ENCODE peak calls at places on chromosome 12, in six cellular contexts. G is Calu3; S is activated T-helper 1 cell treated with anti-CD3 and anti-CD28 coated beads, Interleukin-2, amount 50 U/mL, for 16 hours; L is stimulated activated CD8-positive, alpha-beta memory T cell treated with anti-CD3 and anti-CD28 coated beads, Interleukin-12 subunit alpha, Interleukin-12 subunit beta, amount 100 ng/mL, for 1 hour; Z is T-helper 2 cell; H is SJSA1. C is an unnamed sample.

GRCh38 chr12:102730996-102731395 is 186.0 kb downstream of the PAH start:
- DNase-seq in Z (no peak), S (no peak), H (no peak), L (no peak), G (no peak), C (no peak)

GRCh38 chr12:113276306-113276705 is 55.0 kb downstream of the TPCN1 start:
- DNase-seq in Z (no peak), S (no peak), L (no peak), H (peak; percentile 64), G (no peak), C (no peak)

GRCh38 chr12:126891789-126892188 is 1375.2 kb upstream of the TMEM132C start:
- DNase-seq in L (no peak), Z (no peak), G (no peak), S (no peak), H (no peak), C (no peak)

GRCh38 chr12:54032627-54033100 is at the start of gene HOXC5:
- DNase-seq in G (peak; percentile 84), L (peak; percentile 35), S (peak; percentile 30), Z (no peak), H (peak; percentile 72), C (no peak)

GRCh38 chr12:91460457-91460856 is 277.8 kb upstream of the DCN start:
- DNase-seq in H (no peak), Z (no peak), L (no peak), G (no peak), S (no peak), C (no peak)

GRCh38 chr12:107654866-107655265 is 30.7 kb upstream of the PWP1 start:
- DNase-seq in S (no peak), Z (no peak), H (no peak), G (no peak), L (no peak), C (no peak)

GRCh38 chr12:62859203-62859799 is 75.6 kb downstream of the PPM1H start:
- DNase-seq in H (no peak), G (no peak), Z (no peak), S (no peak), L (no peak), C (no peak)

GRCh38 chr12:46264057-46264456 is 4.8 kb downstream of the SLC38A1 start:
- DNase-seq in Z (no peak), S (no peak), G (no peak), L (no peak), H (no peak), C (no peak)

GRCh38 chr12:107320031-107320928 is 226.9 kb upstream of the CRY1 start:
- DNase-seq in G (peak; percentile 43), Z (no peak), H (peak; percentile 16), L (peak; percentile 60), S (peak; percentile 69), C (no peak)

GRCh38 chr12:26198742-26199141 is 3.4 kb downstream of the SSPN start:
- DNase-seq in H (peak; percentile 69), G (no peak), S (no peak), L (no peak), Z (no peak), C (no peak)

GRCh38 chr12:109760031-109760929 is 46.7 kb downstream of the FAM222A start:
- DNase-seq in H (no peak), G (peak; percentile 59), L (no peak), S (no peak), Z (no peak), C (no peak)

GRCh38 chr12:29216797-29217583 is 67.9 kb downstream of the FAR2 start:
- DNase-seq in Z (no peak), H (no peak), S (no peak), G (no peak), L (no peak), C (no peak)

GRCh38 chr12:3976351-3976938 is 103.2 kb upstream of the PARP11 start:
- DNase-seq in G (no peak), H (no peak), L (no peak), Z (no peak), S (no peak), C (no peak)

GRCh38 chr12:10941916-10942607 is 3.0 kb upstream of the TAS2R14 start:
- DNase-seq in Z (no peak), G (peak; percentile 85), S (no peak), H (no peak), L (no peak), C (no peak)

GRCh38 chr12:67650127-67650495 is 1.6 kb downstream of the DYRK2 start:
- DNase-seq in L (no peak), G (peak; percentile 48), S (no peak), H (no peak), Z (no peak), C (no peak)

GRCh38 chr12:65900912-65901672 is 76.8 kb downstream of the HMGA2 start:
- DNase-seq in G (no peak), H (no peak), S (no peak), L (no peak), Z (no peak), C (no peak)

GRCh38 chr12:75591628-75592027 is 80.2 kb upstream of the KRR1 start:
- DNase-seq in L (no peak), H (no peak), S (no peak), Z (no peak), G (no peak), C (no peak)